ENCODE peak calls at places on chromosome 22, in seven cellular contexts. O is CD4-positive, CD25-positive, alpha-beta regulatory T cell; E is A549; H is CD8-positive, alpha-beta T cell; K is effector memory CD4-positive, alpha-beta T cell; P is IMR-90; J is right atrium auricular region. F is an unnamed sample. For H3K4me1, the result is how much of the 10 kb centered on the place peaks cover.

GRCh38 chr22:33873666-33874065 is 46.6 kb downstream of the LARGE1 start:
- DNase-seq in H (no peak), O (no peak), P (no peak), E (no peak), K (no peak), J (no peak), F (no peak)

GRCh38 chr22:47112994-47113879 is 350.8 kb downstream of the TBC1D22A start:
- DNase-seq in E (no peak), J (no peak), K (no peak), P (no peak), H (no peak), O (no peak), F (no peak)

GRCh38 chr22:50624347-50625130 is 3.4 kb downstream of the ARSA start:
- DNase-seq in E (no peak), O (no peak), K (no peak), H (no peak), P (no peak), J (no peak), F (no peak)

GRCh38 chr22:50326225-50326958 is 420 bp downstream of the DENND6B start:
- DNase-seq in E (no peak), O (no peak), K (no peak), H (peak), P (no peak), J (no peak), F (no peak)

GRCh38 chr22:27690596-27690995 is 111.0 kb downstream of the MN1 start:
- DNase-seq in P (no peak), E (no peak), J (no peak), K (no peak), H (no peak), O (no peak), F (no peak)

GRCh38 chr22:27746918-27747317 is 54.6 kb downstream of the MN1 start:
- DNase-seq in E (no peak), J (no peak), K (no peak), P (no peak), H (no peak), O (no peak), F (no peak)

GRCh38 chr22:49780281-49780991 is 47.2 kb downstream of the BRD1 start:
- DNase-seq in E (no peak), K (no peak), O (no peak), J (no peak), P (no peak), H (no peak), F (no peak)

GRCh38 chr22:46655861-46656608 is 35.8 kb downstream of the GRAMD4 start:
- DNase-seq in J (no peak), H (no peak), E (no peak), O (no peak), K (no peak), P (no peak), F (no peak)

GRCh38 chr22:50730013-50730891 is 7.8 kb upstream of the ACR start:
- DNase-seq in H (no peak), J (no peak), P (no peak), K (no peak), O (no peak), E (no peak), F (no peak)

GRCh38 chr22:35749808-35750207 is 32.1 kb downstream of the APOL5 start:
- DNase-seq in P (no peak), E (no peak), J (no peak), K (no peak), H (no peak), O (no peak), F (no peak)

GRCh38 chr22:33467067-33467466 is 408.9 kb upstream of the SYN3 start:
- DNase-seq in H (no peak), P (no peak), J (no peak), O (no peak), K (no peak), E (no peak), F (no peak)

GRCh38 chr22:38069372-38070249 is 12.4 kb downstream of the PICK1 start:
- DNase-seq in E (peak), H (no peak), K (no peak), O (no peak), J (no peak), P (peak), F (no peak)

GRCh38 chr22:26845016-26845728 is 187.8 kb downstream of the MIAT start:
- DNase-seq in H (no peak), J (peak), K (no peak), E (no peak), P (no peak), O (no peak), F (no peak)

GRCh38 chr22:26998134-26998533 is 340.7 kb downstream of the MIAT start:
- DNase-seq in K (no peak), O (no peak), J (no peak), E (no peak), H (no peak), P (no peak), F (no peak)

GRCh38 chr22:26718905-26719304 is 61.5 kb downstream of the MIAT start:
- DNase-seq in K (no peak), E (peak), J (no peak), P (peak), O (no peak), H (no peak), F (no peak)

GRCh38 chr22:34842630-34843029 is 223.3 kb upstream of the ISX start:
- DNase-seq in K (no peak), H (no peak), E (no peak), J (no peak), P (no peak), O (no peak), F (no peak)

GRCh38 chr22:41222846-41223507 is 17.8 kb downstream of the CHADL start:
- DNase-seq in H (no peak), K (no peak), P (no peak), J (no peak), O (no peak), E (no peak), F (no peak)

GRCh38 chr22:31081963-31082605 is 966 bp downstream of the SMTN start:
- DNase-seq in H (no peak), E (no peak), P (peak), O (no peak), K (no peak), J (no peak), F (no peak)

GRCh38 chr22:25729016-25729415 is 13.0 kb upstream of the MYO18B start:
- DNase-seq in H (no peak), J (no peak), O (no peak), K (no peak), E (no peak), P (no peak), F (no peak)

GRCh38 chr22:40922484-40923303 is 28.5 kb upstream of the RBX1 start:
- DNase-seq in H (no peak), E (peak), K (no peak), O (peak), J (no peak), P (peak), F (peak)

GRCh38 chr22:37193629-37194191 is 5.7 kb upstream of the C1QTNF6 start:
- DNase-seq in P (peak), O (peak), J (no peak), E (peak), H (no peak), K (peak), F (peak)

GRCh38 chr22:48228468-48228867 is 1466.0 kb downstream of the TBC1D22A start:
- DNase-seq in E (no peak), H (no peak), P (no peak), J (peak), K (no peak), O (no peak), F (no peak)

GRCh38 chr22:35192121-35192918 is 65.0 kb upstream of the HMGXB4 start:
- DNase-seq in J (peak), H (no peak), O (no peak), K (no peak), E (peak), P (peak), F (no peak)

GRCh38 chr22:35212996-35213395 is 44.3 kb upstream of the HMGXB4 start:
- DNase-seq in H (no peak), P (no peak), O (no peak), J (no peak), E (no peak), K (no peak), F (no peak)

GRCh38 chr22:36101756-36102155 is 58.8 kb downstream of the APOL3 start:
- DNase-seq in P (no peak), E (no peak), H (no peak), O (no peak), K (no peak), J (no peak), F (no peak)

GRCh38 chr22:31492151-31492550 is 2.5 kb upstream of the EIF4ENIF1 start:
- DNase-seq in O (no peak), H (no peak), J (no peak), K (no peak), E (no peak), P (no peak), F (no peak)

GRCh38 chr22:43183496-43184263 is 3.3 kb downstream of the TTLL12 start:
- DNase-seq in O (no peak), E (no peak), P (peak), H (no peak), K (no peak), J (no peak), F (no peak)

GRCh38 chr22:21589415-21589814 is 21.9 kb downstream of the UBE2L3 start:
- DNase-seq in P (no peak), E (no peak), H (no peak), J (no peak), O (no peak), K (no peak), F (no peak)
- H3K4me1 ChIP-seq in P (under half), E (under half), H (under half), J (under half), O (under half), K (under half), F (half or more)

DNA sequence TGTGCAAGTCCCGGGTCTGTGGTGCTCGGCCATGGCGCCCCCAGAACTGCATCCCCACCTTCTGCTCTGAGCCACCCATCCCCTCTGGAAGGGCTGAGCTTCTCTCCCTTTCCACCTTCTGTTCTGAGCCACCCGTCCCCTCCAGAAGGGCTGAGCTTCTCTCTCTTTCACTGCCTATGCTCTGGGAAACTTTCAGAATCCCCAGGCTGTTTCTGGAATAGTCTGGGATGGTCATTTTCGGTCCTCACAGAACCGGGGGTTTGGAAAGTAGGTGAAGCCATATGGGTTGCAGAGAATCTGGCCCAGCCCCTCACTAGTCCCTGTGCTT is 3.4 kb upstream of the BID start:
- DNase-seq in O (no peak), J (no peak), E (no peak), K (no peak), P (no peak), H (no peak), F (no peak)
- H3K4me1 ChIP-seq in O (half or more), J (under half), E (under half), K (half or more), P (under half), H (half or more), F (half or more)

GRCh38 chr22:24432059-24432853 is 4.9 kb downstream of the ADORA2A start:
- DNase-seq in P (peak), K (no peak), E (no peak), H (no peak), O (no peak), J (peak), F (no peak)
- H3K4me1 ChIP-seq in P (under half), K (half or more), E (under half), H (half or more), O (half or more), J (under half), F (half or more)

GRCh38 chr22:17830041-17830961 is 56.0 kb upstream of the BID start:
- DNase-seq in H (peak), K (peak), J (peak), P (peak), O (peak), E (peak), F (peak)

GRCh38 chr22:17832665-17833064 is 58.4 kb upstream of the BID start:
- DNase-seq in H (no peak), J (peak), P (no peak), K (no peak), E (no peak), O (no peak), F (no peak)

GRCh38 chr22:17829691-17830040 is 55.4 kb upstream of the BID start:
- DNase-seq in O (no peak), J (no peak), H (no peak), E (no peak), K (no peak), P (peak), F (no peak)

GRCh38 chr22:17828502-17829080 is 54.3 kb upstream of the BID start:
- DNase-seq in J (no peak), O (no peak), E (no peak), K (no peak), P (no peak), H (no peak), F (no peak)

DNA sequence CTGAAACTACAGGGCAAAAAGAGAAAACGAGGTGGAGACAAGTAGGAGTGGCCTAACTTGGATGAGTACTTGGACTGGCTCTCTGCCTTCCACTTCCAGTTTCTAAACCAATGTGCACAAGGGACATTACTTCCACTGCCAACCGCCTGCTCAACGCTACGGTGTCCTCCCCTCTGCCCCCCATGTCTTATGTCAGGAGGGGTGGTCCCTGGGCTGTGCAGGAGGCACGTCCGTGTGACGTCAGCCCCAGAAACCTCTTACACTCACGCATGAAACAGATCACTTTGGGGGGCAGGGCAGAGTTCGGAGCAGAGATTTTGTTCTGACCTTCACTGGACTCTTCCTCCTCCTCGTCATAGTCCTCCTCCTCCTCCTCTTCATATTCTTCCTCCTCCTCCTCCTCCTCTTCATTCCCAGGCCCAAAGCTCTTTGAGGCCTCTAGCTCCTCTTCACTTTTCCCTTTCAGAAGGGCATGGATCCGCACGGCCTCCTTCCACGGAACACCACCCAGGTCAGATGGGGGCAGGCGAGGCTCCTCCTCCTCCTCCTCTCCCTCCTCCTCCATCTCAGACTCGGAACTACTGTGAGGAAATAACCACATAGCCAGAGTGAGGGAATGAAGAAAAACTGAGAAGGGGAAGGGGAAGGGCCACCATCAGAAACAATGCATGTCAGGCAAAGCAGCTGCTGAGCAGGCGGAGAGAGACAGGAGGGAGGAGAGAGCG is 57.4 kb upstream of the BID start:
- DNase-seq in O (no peak), P (no peak), J (no peak), K (no peak), E (no peak), H (no peak), F (no peak)
- H3K4me1 ChIP-seq in O (under half), P (under half), J (under half), K (under half), E (under half), H (under half), F (under half)

DNA sequence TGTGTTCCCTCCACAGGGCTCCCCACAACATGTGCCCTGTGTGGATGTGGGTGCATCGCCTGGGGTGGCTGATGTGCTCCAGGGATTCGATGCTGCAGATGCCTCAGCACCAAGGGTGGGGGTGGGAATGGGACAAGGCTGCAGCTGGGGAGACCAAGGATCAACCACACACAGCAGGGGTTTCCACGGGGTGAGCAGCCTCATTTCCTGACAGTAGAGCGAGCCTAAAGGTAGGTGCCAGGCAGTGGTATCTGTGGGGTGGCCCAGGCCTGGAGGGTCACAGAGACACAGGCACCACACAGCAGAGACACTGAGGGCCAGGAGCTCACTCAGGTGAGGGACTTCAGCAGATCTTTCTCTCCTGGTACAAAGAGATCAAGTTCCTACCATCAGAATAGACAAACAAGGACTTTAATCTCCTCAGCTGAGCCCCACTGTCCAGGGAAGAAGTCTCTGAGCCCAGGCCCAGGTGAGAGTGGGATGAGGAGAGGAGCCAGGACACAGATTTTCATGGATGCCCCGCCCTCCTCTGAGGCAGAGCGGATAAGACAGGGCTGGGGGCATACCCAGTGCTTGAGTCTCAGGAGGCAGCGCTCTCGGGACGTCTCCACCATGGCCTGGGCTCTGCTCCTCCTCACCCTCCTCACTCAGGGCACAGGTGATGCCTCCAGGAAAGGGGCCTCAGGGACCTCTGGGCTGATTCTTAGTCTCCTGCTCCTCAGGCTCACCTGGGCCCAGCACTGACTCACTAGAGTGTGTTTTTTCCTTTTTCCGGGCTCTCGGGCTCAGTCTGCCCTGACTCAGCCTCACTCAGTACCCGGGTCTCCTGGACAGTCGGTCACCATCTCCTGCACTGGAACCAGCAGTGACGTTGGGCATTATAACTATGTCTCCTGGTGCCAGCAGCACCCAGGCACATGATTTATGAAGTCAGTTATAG is 19.7 kb downstream of the GGTLC2 start:
- DNase-seq in K (no peak), E (no peak), O (no peak), H (no peak), J (no peak), P (no peak), F (no peak)
- H3K4me1 ChIP-seq in K (under half), E (under half), O (under half), H (under half), J (under half), P (under half), F (under half)

GRCh38 chr22:19852177-19852781 is 2.4 kb downstream of the GNB1L start:
- DNase-seq in H (no peak), E (no peak), P (no peak), O (no peak), J (peak), K (no peak), F (peak)
- H3K4me1 ChIP-seq in H (under half), E (under half), P (under half), O (half or more), J (under half), K (under half), F (under half)

GRCh38 chr22:39176673-39177455 is 24.4 kb upstream of the CBX7 start:
- DNase-seq in H (no peak), O (no peak), E (no peak), J (no peak), K (no peak), P (no peak), F (no peak)
- H3K4me1 ChIP-seq in H (half or more), O (half or more), E (half or more), J (under half), K (under half), P (under half), F (half or more)

GRCh38 chr22:29629382-29630179 is 26.1 kb downstream of the NF2 start:
- DNase-seq in E (no peak), P (no peak), H (no peak), K (no peak), O (no peak), J (no peak), F (no peak)
- H3K4me1 ChIP-seq in E (under half), P (under half), H (under half), K (under half), O (under half), J (under half), F (under half)